ENCODE peak calls at places on chromosome 17, in six cellular contexts. One of them, this sample, is unnamed.

GRCh38 chr17:31155208-31155810 is 60.5 kb downstream of the NF1 start:
- DNase-seq in transverse colon: no peak
- DNase-seq in dorsolateral prefrontal cortex: no peak
- DNase-seq in neural crest cell: no peak
- DNase-seq in uterus: no peak
- DNase-seq in BJ: no peak
- DNase-seq in this sample: no peak

GRCh38 chr17:61551255-61551742 is 39.7 kb downstream of the NACA2 start:
- DNase-seq in transverse colon: no peak
- DNase-seq in BJ: peak
- DNase-seq in uterus: no peak
- DNase-seq in neural crest cell: no peak
- DNase-seq in dorsolateral prefrontal cortex: no peak
- DNase-seq in this sample: no peak

GRCh38 chr17:76088041-76088867 is 9.3 kb downstream of the ZACN start:
- DNase-seq in dorsolateral prefrontal cortex: no peak
- DNase-seq in uterus: no peak
- DNase-seq in transverse colon: no peak
- DNase-seq in BJ: no peak
- DNase-seq in neural crest cell: no peak
- DNase-seq in this sample: no peak

GRCh38 chr17:37774508-37774907 is 29.6 kb upstream of the HNF1B start:
- DNase-seq in dorsolateral prefrontal cortex: no peak
- DNase-seq in transverse colon: peak
- DNase-seq in BJ: no peak
- DNase-seq in uterus: no peak
- DNase-seq in neural crest cell: no peak
- DNase-seq in this sample: no peak

GRCh38 chr17:58319181-58320162 is 9.1 kb downstream of the TSPOAP1 start:
- DNase-seq in uterus: no peak
- DNase-seq in dorsolateral prefrontal cortex: no peak
- DNase-seq in transverse colon: no peak
- DNase-seq in BJ: no peak
- DNase-seq in neural crest cell: no peak
- DNase-seq in this sample: peak

GRCh38 chr17:77729587-77729986 is 228.9 kb upstream of the TNRC6C start:
- DNase-seq in dorsolateral prefrontal cortex: no peak
- DNase-seq in uterus: no peak
- DNase-seq in BJ: no peak
- DNase-seq in transverse colon: no peak
- DNase-seq in neural crest cell: no peak
- DNase-seq in this sample: no peak

GRCh38 chr17:76545918-76546555 is 6.2 kb downstream of the PRCD start:
- DNase-seq in dorsolateral prefrontal cortex: peak
- DNase-seq in transverse colon: no peak
- DNase-seq in neural crest cell: no peak
- DNase-seq in uterus: no peak
- DNase-seq in BJ: no peak
- DNase-seq in this sample: no peak

GRCh38 chr17:3626831-3627565 is 9.1 kb downstream of the SHPK start:
- DNase-seq in transverse colon: no peak
- DNase-seq in dorsolateral prefrontal cortex: no peak
- DNase-seq in neural crest cell: no peak
- DNase-seq in uterus: no peak
- DNase-seq in BJ: no peak
- DNase-seq in this sample: no peak

GRCh38 chr17:70171159-70171558 is 1.8 kb downstream of the KCNJ2 start:
- DNase-seq in BJ: no peak
- DNase-seq in dorsolateral prefrontal cortex: no peak
- DNase-seq in transverse colon: no peak
- DNase-seq in neural crest cell: no peak
- DNase-seq in uterus: no peak
- DNase-seq in this sample: no peak

GRCh38 chr17:266701-267656 is 85.5 kb upstream of the DOC2B start:
- DNase-seq in neural crest cell: no peak
- DNase-seq in dorsolateral prefrontal cortex: peak
- DNase-seq in transverse colon: peak
- DNase-seq in uterus: peak
- DNase-seq in BJ: no peak
- DNase-seq in this sample: peak

GRCh38 chr17:47295037-47295873 is 28.5 kb upstream of the EFCAB13 start:
- DNase-seq in transverse colon: no peak
- DNase-seq in neural crest cell: peak
- DNase-seq in uterus: no peak
- DNase-seq in dorsolateral prefrontal cortex: no peak
- DNase-seq in BJ: no peak
- DNase-seq in this sample: no peak

GRCh38 chr17:40501499-40501911 is at the start of gene TNS4:
- DNase-seq in uterus: no peak
- DNase-seq in transverse colon: peak
- DNase-seq in dorsolateral prefrontal cortex: no peak
- DNase-seq in neural crest cell: no peak
- DNase-seq in BJ: no peak
- DNase-seq in this sample: no peak

GRCh38 chr17:30950669-30951399 is 20.0 kb upstream of the RNF135 start:
- DNase-seq in transverse colon: peak
- DNase-seq in BJ: no peak
- DNase-seq in uterus: peak
- DNase-seq in dorsolateral prefrontal cortex: no peak
- DNase-seq in neural crest cell: no peak
- DNase-seq in this sample: no peak

GRCh38 chr17:28497931-28498330 is 8.2 kb upstream of the FOXN1 start:
- DNase-seq in BJ: no peak
- DNase-seq in dorsolateral prefrontal cortex: no peak
- DNase-seq in uterus: no peak
- DNase-seq in neural crest cell: no peak
- DNase-seq in transverse colon: no peak
- DNase-seq in this sample: no peak

GRCh38 chr17:59498421-59499307 is 66.7 kb upstream of the DHX40 start:
- DNase-seq in dorsolateral prefrontal cortex: peak
- DNase-seq in neural crest cell: no peak
- DNase-seq in transverse colon: no peak
- DNase-seq in BJ: no peak
- DNase-seq in uterus: no peak
- DNase-seq in this sample: no peak

GRCh38 chr17:65573283-65573603 is 11.8 kb upstream of the AXIN2 start:
- DNase-seq in neural crest cell: no peak
- DNase-seq in transverse colon: no peak
- DNase-seq in BJ: no peak
- DNase-seq in dorsolateral prefrontal cortex: no peak
- DNase-seq in uterus: no peak
- DNase-seq in this sample: no peak

GRCh38 chr17:65572581-65573282 is 11.3 kb upstream of the AXIN2 start:
- DNase-seq in transverse colon: no peak
- DNase-seq in neural crest cell: no peak
- DNase-seq in BJ: no peak
- DNase-seq in uterus: no peak
- DNase-seq in dorsolateral prefrontal cortex: no peak
- DNase-seq in this sample: no peak

GRCh38 chr17:65572186-65572580 is 10.7 kb upstream of the AXIN2 start:
- DNase-seq in neural crest cell: no peak
- DNase-seq in transverse colon: no peak
- DNase-seq in BJ: no peak
- DNase-seq in dorsolateral prefrontal cortex: no peak
- DNase-seq in uterus: no peak
- DNase-seq in this sample: no peak

GRCh38 chr17:65576939-65577338 is 15.5 kb upstream of the AXIN2 start:
- DNase-seq in neural crest cell: no peak
- DNase-seq in uterus: no peak
- DNase-seq in dorsolateral prefrontal cortex: no peak
- DNase-seq in transverse colon: peak
- DNase-seq in BJ: no peak
- DNase-seq in this sample: no peak
- TF ChIP-seq CTCF in neural crest cell: no peak
- TF ChIP-seq CTCF in uterus: no peak
- TF ChIP-seq CTCF in dorsolateral prefrontal cortex: no peak
- TF ChIP-seq CTCF in transverse colon: no peak
- TF ChIP-seq CTCF in BJ: no peak
- TF ChIP-seq CTCF in this sample: no peak

GRCh38 chr17:50712641-50713296 is 5.1 kb upstream of the ANKRD40 start:
- DNase-seq in neural crest cell: no peak
- DNase-seq in transverse colon: no peak
- DNase-seq in uterus: no peak
- DNase-seq in dorsolateral prefrontal cortex: no peak
- DNase-seq in BJ: no peak
- DNase-seq in this sample: no peak

GRCh38 chr17:50707296-50708049 is at the start of gene ANKRD40:
- DNase-seq in uterus: peak
- DNase-seq in neural crest cell: peak
- DNase-seq in transverse colon: peak
- DNase-seq in BJ: peak
- DNase-seq in dorsolateral prefrontal cortex: peak
- DNase-seq in this sample: peak

GRCh38 chr17:50710025-50710424 is 2.3 kb upstream of the ANKRD40 start:
- DNase-seq in BJ: no peak
- DNase-seq in uterus: no peak
- DNase-seq in dorsolateral prefrontal cortex: no peak
- DNase-seq in neural crest cell: no peak
- DNase-seq in transverse colon: no peak
- DNase-seq in this sample: no peak

GRCh38 chr17:50710650-50711049 is 2.9 kb upstream of the ANKRD40 start:
- DNase-seq in transverse colon: no peak
- DNase-seq in neural crest cell: no peak
- DNase-seq in BJ: no peak
- DNase-seq in uterus: no peak
- DNase-seq in dorsolateral prefrontal cortex: no peak
- DNase-seq in this sample: no peak

DNA sequence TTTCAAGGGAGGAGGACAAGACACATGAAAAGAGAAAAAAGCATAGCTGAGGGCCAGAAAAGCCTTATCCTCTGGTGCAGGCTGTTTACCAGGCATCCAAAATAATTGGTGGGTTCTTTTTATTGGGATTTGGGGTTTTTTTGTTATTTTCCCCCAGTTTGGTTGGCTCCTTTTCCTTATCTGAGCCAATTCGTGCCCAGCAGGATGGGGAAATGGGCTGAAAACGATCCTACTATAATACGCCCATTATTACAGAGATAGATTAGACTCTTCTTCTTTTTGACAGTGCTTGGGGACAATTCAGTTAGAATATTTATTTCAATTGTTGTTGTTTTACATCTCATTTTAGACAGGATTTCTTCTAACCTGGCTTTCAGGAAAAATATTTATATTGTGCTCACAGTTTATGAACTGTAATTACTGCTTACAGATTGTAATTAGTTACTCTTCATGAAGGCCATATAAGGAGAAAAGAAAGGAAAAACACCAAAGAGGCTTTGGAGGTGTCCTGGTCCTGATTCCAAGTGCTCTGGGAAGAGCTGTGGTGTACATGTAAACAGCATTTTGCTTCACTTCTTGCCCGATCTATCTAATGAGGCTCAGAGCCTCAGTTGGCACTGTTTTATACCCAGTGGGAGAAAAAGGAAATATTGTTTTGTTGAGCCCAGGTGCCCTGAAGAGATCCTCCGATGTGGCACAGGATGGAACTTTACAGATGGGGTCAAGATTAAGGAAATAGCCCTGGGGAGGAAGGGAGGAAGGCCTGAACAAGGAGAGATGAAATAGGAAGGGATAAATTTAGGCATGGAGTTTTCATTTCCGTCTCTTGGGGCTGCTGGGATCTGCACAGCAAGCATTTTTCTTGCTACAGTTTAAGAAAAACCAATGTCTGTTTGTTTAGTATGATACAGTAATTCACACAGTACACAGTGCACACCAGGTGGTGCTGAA is 611 bp upstream of the ANKRD40 start:
- DNase-seq in dorsolateral prefrontal cortex: no peak
- DNase-seq in transverse colon: no peak
- DNase-seq in uterus: no peak
- DNase-seq in neural crest cell: no peak
- DNase-seq in BJ: no peak
- DNase-seq in this sample: no peak
- TF ChIP-seq CTCF in dorsolateral prefrontal cortex: no peak
- TF ChIP-seq CTCF in transverse colon: no peak
- TF ChIP-seq CTCF in uterus: no peak
- TF ChIP-seq CTCF in neural crest cell: no peak
- TF ChIP-seq CTCF in BJ: no peak
- TF ChIP-seq CTCF in this sample: no peak

DNA sequence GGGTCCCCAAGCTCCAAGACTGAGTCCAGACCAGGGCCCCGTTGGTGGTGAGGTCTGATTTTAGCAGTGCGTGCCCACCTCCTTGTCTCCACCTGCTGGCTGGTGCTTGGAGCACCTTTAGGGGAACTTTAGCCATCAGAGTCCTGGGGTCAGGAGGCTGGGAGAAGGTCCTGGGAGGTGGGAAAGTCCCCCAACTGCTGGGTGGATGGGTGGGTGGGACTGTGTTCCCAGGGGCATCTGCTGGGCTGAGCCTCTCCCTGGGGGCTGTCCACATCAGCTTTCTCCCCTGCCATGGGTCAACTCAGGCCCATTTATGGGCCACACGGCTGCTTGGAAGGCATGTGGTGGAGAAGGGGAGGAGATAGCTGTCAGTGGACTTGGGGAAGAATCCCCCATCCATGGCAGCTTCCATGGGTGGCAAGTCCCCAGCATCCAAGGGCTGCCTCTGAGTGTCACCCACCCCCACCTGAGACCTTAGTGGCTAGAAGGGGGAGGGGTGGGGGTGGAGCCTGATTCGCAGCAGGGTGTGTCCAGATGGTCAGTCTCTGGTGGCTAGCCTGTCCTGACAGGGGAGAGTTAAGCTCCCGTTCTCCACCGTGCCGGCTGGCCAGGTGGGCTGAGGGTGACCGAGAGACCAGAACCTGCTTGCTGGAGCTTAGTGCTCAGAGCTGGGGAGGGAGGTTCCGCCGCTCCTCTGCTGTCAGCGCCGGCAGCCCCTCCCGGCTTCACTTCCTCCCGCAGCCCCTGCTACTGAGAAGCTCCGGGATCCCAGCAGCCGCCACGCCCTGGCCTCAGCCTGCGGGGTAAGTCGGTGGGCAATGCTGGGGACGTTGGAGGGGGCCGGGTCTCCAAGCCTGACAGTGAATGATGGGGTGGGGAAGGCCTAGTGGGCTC is at the start of gene TRPV2:
- DNase-seq in dorsolateral prefrontal cortex: no peak
- DNase-seq in neural crest cell: no peak
- DNase-seq in uterus: no peak
- DNase-seq in BJ: no peak
- DNase-seq in transverse colon: peak
- DNase-seq in this sample: no peak
- TF ChIP-seq CTCF in dorsolateral prefrontal cortex: peak
- TF ChIP-seq CTCF in neural crest cell: no peak
- TF ChIP-seq CTCF in uterus: no peak
- TF ChIP-seq CTCF in BJ: peak
- TF ChIP-seq CTCF in transverse colon: peak
- TF ChIP-seq CTCF in this sample: no peak

DNA sequence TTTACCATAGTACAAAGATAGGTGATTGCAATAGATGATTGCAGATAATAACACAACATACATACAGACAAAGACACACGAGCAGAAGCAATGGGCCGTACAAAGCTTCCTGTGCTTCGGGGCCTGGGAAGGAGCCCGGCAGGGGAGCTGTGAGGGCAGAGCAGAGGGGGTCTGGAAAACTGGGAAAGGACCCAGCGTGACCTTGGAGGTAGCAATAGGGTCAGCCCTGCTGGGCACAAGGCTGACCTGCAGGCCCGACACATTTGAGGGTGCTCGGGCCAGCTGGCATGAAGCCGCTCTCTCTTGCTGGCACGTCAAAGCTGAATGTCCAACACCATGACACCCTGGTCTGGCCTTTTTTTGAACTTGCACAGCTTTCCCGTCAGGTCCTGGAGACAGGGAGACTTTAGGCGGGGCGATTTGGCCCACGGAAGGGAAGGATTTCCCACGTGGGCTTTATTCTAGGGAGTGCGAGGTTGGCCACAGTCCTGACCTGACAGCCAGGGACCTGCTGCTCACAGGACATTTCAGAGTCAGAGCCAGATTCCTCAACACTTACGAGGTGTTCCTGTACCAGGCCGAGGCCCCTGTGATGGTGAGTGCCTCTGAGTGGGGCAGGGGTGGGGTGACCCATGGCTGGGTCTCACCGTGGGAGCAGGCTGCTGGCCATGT is 83.2 kb downstream of the NTN1 start:
- DNase-seq in neural crest cell: no peak
- DNase-seq in dorsolateral prefrontal cortex: no peak
- DNase-seq in uterus: no peak
- DNase-seq in transverse colon: no peak
- DNase-seq in BJ: no peak
- DNase-seq in this sample: no peak
- TF ChIP-seq CTCF in neural crest cell: no peak
- TF ChIP-seq CTCF in dorsolateral prefrontal cortex: no peak
- TF ChIP-seq CTCF in uterus: no peak
- TF ChIP-seq CTCF in transverse colon: no peak
- TF ChIP-seq CTCF in BJ: no peak
- TF ChIP-seq CTCF in this sample: no peak

This sample was measured in mesothelial cell of epicardium.